ENCODE peak calls at places on chromosomes 13 and 19, in four cellular contexts. M is fibroblast of lung, S is H9, T is uterus. E is an unnamed sample.

GRCh38 chr13:30816733-30817132 is 81.4 kb downstream of the ALOX5AP start:
- DNase-seq in M (no peak), T (no peak), S (no peak), E (no peak)

GRCh38 chr13:20192470-20193141 is at the start of gene GJB2:
- DNase-seq in S (no peak), M (no peak), T (no peak), E (no peak)

GRCh38 chr19:13091400-13092161 is 11.1 kb downstream of the LYL1 start:
- DNase-seq in T (peak; percentile 88), M (peak; percentile 97), S (peak; percentile 59), E (no peak)

GRCh38 chr13:42337808-42338600 is 66.1 kb downstream of the AKAP11 start:
- DNase-seq in M (no peak), T (no peak), S (no peak), E (no peak)

GRCh38 chr13:23707674-23708073 is 137.5 kb downstream of the TNFRSF19 start:
- DNase-seq in M (no peak), S (no peak), T (no peak), E (no peak)

GRCh38 chr19:40592170-40592569 is 9.0 kb upstream of the LTBP4 start:
- DNase-seq in T (no peak), S (peak; percentile 64), M (peak; percentile 78), E (no peak)

GRCh38 chr13:60099631-60100420 is 63.9 kb downstream of the DIAPH3 start:
- DNase-seq in T (no peak), M (no peak), S (no peak), E (no peak)

GRCh38 chr13:81058916-81059290 is 718.0 kb upstream of the SPRY2 start:
- DNase-seq in S (no peak), T (no peak), M (peak; percentile 13), E (no peak)

GRCh38 chr13:106212436-106213010 is 322.9 kb downstream of the EFNB2 start:
- DNase-seq in M (no peak), S (no peak), T (no peak), E (no peak)

GRCh38 chr13:80339578-80339840 is 1.4 kb downstream of the SPRY2 start:
- DNase-seq in S (no peak), T (no peak), M (peak; percentile 57), E (no peak)

GRCh38 chr13:97395437-97396136 is 38.4 kb upstream of the RAP2A start:
- DNase-seq in M (peak; percentile 52), S (no peak), T (no peak), E (no peak)

GRCh38 chr19:31969110-31969509 is 376.3 kb upstream of the ZNF507 start:
- DNase-seq in S (no peak), T (no peak), M (no peak), E (no peak)

GRCh38 chr13:72163671-72164070 is 296.7 kb upstream of the DACH1 start:
- DNase-seq in S (no peak), T (no peak), M (peak; percentile 51), E (no peak)

GRCh38 chr13:33153421-33154381 is 131.9 kb downstream of the STARD13 start:
- DNase-seq in M (peak; percentile 62), T (peak; percentile 47), S (no peak), E (peak; percentile 75)

GRCh38 chr13:38538412-38538811 is 148.5 kb upstream of the FREM2 start:
- DNase-seq in M (no peak), S (peak; percentile 38), T (no peak), E (no peak)

GRCh38 chr19:39407644-39408391 is 1.2 kb downstream of the ZFP36 start:
- DNase-seq in T (peak; percentile 50), S (no peak), M (no peak), E (peak; percentile 47)

GRCh38 chr13:41603917-41604316 is 146.6 kb downstream of the RGCC start:
- DNase-seq in T (no peak), M (peak; percentile 67), S (no peak), E (no peak)

GRCh38 chr19:49119411-49120324 is at the start of gene PPFIA3:
- DNase-seq in T (no peak), M (peak; percentile 60), S (peak; percentile 69), E (peak; percentile 78)

GRCh38 chr13:37406031-37406430 is 192.5 kb downstream of the POSTN start:
- DNase-seq in S (no peak), M (no peak), T (no peak), E (no peak)

GRCh38 chr13:40146586-40147240 is 491.3 kb downstream of the COG6 start:
- DNase-seq in T (no peak), M (no peak), S (no peak), E (no peak)

GRCh38 chr13:31452525-31452924 is 252.8 kb downstream of the B3GLCT start:
- DNase-seq in M (no peak), T (no peak), S (no peak), E (no peak)

GRCh38 chr13:28621439-28621838 is 37.5 kb upstream of the POMP start:
- DNase-seq in T (no peak), S (no peak), M (no peak), E (no peak)

GRCh38 chr13:24100152-24100551 is 60.4 kb upstream of the SPATA13 start:
- DNase-seq in S (no peak), T (no peak), M (no peak), E (no peak)

GRCh38 chr13:43238341-43239083 is 215.1 kb downstream of the DNAJC15 start:
- DNase-seq in T (no peak), S (no peak), M (no peak), E (no peak)

GRCh38 chr19:50695251-50696064 is 24.1 kb downstream of the SHANK1 start:
- DNase-seq in S (no peak), M (no peak), T (no peak), E (no peak)

GRCh38 chr19:29503140-29503758 is 22.5 kb upstream of the VSTM2B start:
- DNase-seq in S (no peak), M (no peak), T (no peak), E (no peak)

GRCh38 chr19:29505034-29505824 is 20.6 kb upstream of the VSTM2B start:
- DNase-seq in M (no peak), T (no peak), S (no peak), E (no peak)

GRCh38 chr19:29504454-29504853 is 21.3 kb upstream of the VSTM2B start:
- DNase-seq in S (no peak), M (no peak), T (no peak), E (no peak)

GRCh38 chr19:29502581-29502850 is 23.3 kb upstream of the VSTM2B start:
- DNase-seq in S (no peak), T (no peak), M (no peak), E (no peak)

DNA sequence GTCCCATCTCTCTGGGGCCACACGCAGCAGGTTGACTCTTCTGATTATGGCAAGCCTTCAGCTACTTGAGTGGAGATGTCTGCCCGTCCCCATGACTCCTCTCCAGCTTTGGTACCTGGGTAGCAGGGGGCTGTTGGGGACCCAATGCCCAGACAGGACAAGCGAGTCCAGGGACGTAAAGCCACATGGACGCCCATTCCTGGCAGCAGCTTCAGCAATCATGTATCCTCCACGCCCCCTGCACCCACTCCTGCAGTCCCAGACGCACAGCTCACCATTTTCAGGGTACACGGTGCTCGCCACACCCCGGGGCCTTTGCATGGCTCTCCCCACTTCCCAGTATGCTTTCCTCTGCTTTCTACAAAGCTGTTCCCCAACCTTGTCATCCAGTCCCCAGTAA is 22.0 kb upstream of the VSTM2B start:
- DNase-seq in T (no peak), M (no peak), S (no peak), E (no peak)
- H3K4me1 ChIP-seq in T (no peaks in the 10 kb centered on the region), M (no peaks in the 10 kb centered on the region), S (peaks cover under 1% of the 10 kb centered on the region), E (no peaks in the 10 kb centered on the region)

DNA sequence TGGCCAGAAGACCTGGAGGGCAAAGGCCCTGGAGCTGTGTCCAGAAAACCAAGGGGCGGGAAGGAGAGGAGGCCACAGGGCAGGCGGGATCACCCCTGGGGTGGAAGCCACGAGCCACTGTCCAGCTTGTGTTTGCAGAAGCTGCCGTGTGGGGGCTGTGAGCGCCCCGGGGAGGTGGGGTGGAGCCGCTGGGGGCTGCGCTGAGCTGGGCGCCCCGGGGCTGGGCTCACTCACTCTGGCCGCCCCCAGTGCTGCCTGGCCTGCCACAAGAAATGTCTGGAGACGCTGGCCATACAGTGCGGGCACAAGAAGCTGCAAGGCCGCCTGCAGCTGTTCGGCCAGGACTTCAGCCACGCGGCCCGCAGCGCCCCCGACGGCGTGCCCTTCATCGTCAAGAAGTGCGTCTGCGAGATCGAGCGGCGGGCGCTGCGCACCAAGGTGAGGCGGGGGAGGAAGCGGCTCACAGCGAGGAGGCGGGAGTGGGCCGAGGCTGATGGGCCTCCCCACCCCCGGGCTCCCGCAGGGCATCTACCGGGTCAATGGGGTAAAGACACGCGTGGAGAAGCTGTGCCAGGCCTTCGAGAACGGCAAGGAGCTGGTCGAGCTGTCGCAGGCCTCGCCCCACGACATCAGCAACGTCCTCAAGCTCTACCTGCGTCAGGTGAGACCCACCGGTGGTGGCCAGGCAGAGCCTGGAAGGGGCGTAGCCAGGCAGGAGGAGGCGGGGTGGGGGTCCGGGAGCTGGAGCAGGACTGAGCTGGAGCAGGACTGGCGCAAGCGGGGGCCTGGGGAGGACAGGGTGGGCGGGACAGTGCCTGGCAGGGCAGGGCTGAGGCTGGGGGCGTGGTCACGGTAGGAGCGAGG is 13.6 kb downstream of the POLR2E start:
- DNase-seq in T (no peak), S (no peak), M (no peak), E (no peak)
- TF ChIP-seq CTCF in T (no peak), S (peak; percentile 46), M (no peak), E (no peak)

DNA sequence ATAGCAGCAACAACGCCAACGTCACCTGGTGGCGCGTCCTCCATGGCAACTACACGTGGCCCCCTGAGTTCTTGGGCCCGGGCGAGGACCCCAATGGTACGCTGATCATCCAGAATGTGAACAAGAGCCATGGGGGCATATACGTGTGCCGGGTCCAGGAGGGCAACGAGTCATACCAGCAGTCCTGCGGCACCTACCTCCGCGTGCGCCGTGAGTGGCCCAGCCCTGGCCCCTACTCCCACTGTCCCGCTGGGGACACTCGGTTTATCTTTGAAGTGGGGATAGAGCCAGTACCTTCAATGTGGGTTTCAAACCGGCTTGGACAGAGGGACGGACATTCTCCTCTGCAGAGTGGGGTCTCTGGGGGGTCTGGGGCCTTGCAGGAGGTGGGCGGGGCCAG is 2.0 kb downstream of the CD79A start:
- DNase-seq in T (no peak), M (no peak), S (no peak), E (no peak)
- H3K4me1 ChIP-seq in T (no peaks in the 10 kb centered on the region), M (no peaks in the 10 kb centered on the region), S (no peaks in the 10 kb centered on the region), E (no peaks in the 10 kb centered on the region)

GRCh38 chr19:17389288-17389687 is 4.7 kb downstream of the CCDC194 start:
- DNase-seq in S (no peak), T (no peak), M (no peak), E (no peak)

GRCh38 chr19:17391371-17392151 is 2.4 kb downstream of the CCDC194 start:
- DNase-seq in M (no peak), T (no peak), S (peak; percentile 38), E (no peak)

GRCh38 chr19:17393914-17394313 is at the start of gene CCDC194:
- DNase-seq in M (no peak), T (no peak), S (no peak), E (no peak)

GRCh38 chr19:17390665-17391370 is 3.2 kb downstream of the CCDC194 start:
- DNase-seq in T (peak; percentile 89), S (peak; percentile 95), M (peak; percentile 90), E (peak; percentile 93)

DNA sequence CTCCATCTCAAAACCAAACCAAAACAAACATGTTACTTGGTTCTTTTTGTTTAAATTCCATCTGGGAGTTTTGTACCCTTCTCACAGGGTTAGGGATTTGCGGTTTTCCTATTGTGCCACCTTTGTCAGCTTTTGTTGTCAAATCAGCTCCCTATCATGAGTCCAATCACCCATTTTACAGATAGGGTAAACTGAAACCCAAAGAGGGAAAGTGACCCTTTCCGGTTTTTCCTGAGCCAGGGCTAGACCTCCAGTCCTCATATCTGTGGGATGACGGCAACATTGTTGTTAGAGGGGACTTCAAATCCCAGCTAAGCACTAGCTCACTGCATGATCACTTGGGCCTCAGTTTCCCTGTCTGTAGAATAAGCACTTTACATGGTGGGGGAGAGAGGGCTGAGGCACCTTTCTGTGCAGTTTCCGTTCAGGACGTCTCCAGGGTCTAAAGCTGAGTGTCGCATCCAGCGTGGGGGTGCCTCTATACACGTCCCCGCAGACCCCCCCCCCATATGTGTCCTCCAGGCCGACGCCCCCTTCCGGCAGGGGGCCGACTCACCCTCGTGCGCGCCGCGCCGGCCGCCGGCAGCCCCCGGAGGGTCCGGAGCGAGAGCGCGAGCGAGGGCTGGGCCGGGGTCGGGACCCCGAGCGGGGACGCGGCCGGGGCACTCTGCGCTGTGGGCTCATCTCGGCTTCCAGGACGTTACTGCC is 3.9 kb downstream of the CCDC194 start:
- DNase-seq in T (no peak), S (no peak), M (no peak), E (no peak)
- TF ChIP-seq CTCF in T (no peak), S (peak; percentile 47), M (no peak), E (no peak)